ENCODE peak calls at places on chromosome 4, in seven cellular contexts. R is stomach, E is heart left ventricle, K is testis, Y is A549, U is upper lobe of left lung, B is transverse colon. C is an unnamed sample.
A peak's percentile ranks its signal among the peaks of the same experiment; 100 is the strongest.

GRCh38 chr4:134470544-134470943 is 269.0 kb upstream of the PABPC4L start:
- DNase-seq in Y (no peak), E (peak; percentile 8), R (peak; percentile 28), K (peak; percentile 59), B (peak; percentile 22), U (peak; percentile 21), C (no peak)

GRCh38 chr4:76380561-76380960 is 40.4 kb downstream of the CCDC158 start:
- DNase-seq in Y (no peak), U (no peak), R (no peak), E (no peak), K (no peak), B (no peak), C (no peak)

GRCh38 chr4:124940387-124940786 is 227.9 kb upstream of the ANKRD50 start:
- DNase-seq in R (no peak), Y (peak; percentile 42), U (no peak), E (no peak), K (no peak), B (no peak), C (no peak)

GRCh38 chr4:165828928-165829327 is 44.1 kb upstream of the TLL1 start:
- DNase-seq in Y (no peak), U (no peak), B (no peak), K (no peak), R (no peak), E (no peak), C (no peak)

GRCh38 chr4:145520172-145520571 is 38.5 kb downstream of the SMAD1 start:
- DNase-seq in R (no peak), B (no peak), U (no peak), K (no peak), E (no peak), Y (no peak), C (no peak)

GRCh38 chr4:1211951-1212545 is 36.9 kb downstream of the CTBP1 start:
- DNase-seq in Y (no peak), B (no peak), E (no peak), R (no peak), K (no peak), U (no peak), C (no peak)

GRCh38 chr4:129900430-129900953 is 804.5 kb downstream of the C4orf33 start:
- DNase-seq in B (no peak), R (no peak), K (no peak), Y (no peak), U (no peak), E (no peak), C (no peak)

GRCh38 chr4:185086053-185086452 is 57.0 kb upstream of the SLC25A4 start:
- DNase-seq in B (no peak), E (no peak), U (no peak), Y (no peak), K (peak; percentile 54), R (no peak), C (no peak)

GRCh38 chr4:185265942-185266341 is 56.5 kb downstream of the SNX25 start:
- DNase-seq in B (no peak), E (no peak), R (no peak), K (no peak), U (no peak), Y (no peak), C (no peak)

GRCh38 chr4:88897752-88898151 is 159.2 kb downstream of the FAM13A start:
- DNase-seq in Y (no peak), E (no peak), R (no peak), B (no peak), U (no peak), K (no peak), C (no peak)

GRCh38 chr4:86927843-86928395 is 6.9 kb upstream of the AFF1 start:
- DNase-seq in U (no peak), E (no peak), K (no peak), R (no peak), Y (peak; percentile 83), B (peak; percentile 21), C (peak; percentile 74)

GRCh38 chr4:170089743-170090666 is at the start of gene AADAT:
- DNase-seq in E (peak; percentile 75), R (peak; percentile 69), U (peak; percentile 82), K (peak; percentile 86), Y (peak; percentile 81), B (peak; percentile 74), C (peak; percentile 81)

GRCh38 chr4:113382704-113383103 is 333.3 kb downstream of the ANK2 start:
- DNase-seq in B (no peak), Y (no peak), E (no peak), U (no peak), R (no peak), K (no peak), C (no peak)

GRCh38 chr4:188023682-188024081 is 28.1 kb downstream of the ZFP42 start:
- DNase-seq in R (no peak), U (no peak), E (no peak), K (no peak), B (no peak), Y (no peak), C (no peak)

GRCh38 chr4:61201562-61202099 is 1.5 kb downstream of the ADGRL3 start:
- DNase-seq in Y (no peak), U (no peak), E (no peak), K (peak; percentile 19), R (no peak), B (no peak), C (peak; percentile 14)

GRCh38 chr4:20253799-20254409 is 2.2 kb downstream of the SLIT2 start:
- DNase-seq in K (peak; percentile 19), E (peak; percentile 15), U (peak; percentile 21), Y (no peak), R (no peak), B (peak; percentile 12), C (peak; percentile 33)

DNA sequence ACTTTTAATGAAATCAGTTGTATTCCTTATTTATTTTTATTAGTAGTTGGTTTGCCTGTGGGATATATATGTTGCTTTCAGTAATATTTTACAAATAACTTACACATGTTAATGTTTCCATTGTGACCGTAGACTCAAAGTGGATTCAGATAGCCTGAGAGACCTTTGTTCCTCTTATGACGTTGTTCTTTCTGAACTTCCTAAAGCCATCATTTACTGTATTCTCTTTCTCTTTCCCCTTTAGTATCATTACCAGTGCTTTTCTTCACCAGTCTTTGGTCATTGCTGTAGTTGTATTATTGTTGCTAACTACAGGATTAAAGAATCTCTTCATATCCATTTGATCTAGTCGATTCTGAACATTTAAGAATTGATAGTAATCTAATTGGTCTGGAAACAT is 4.3 kb downstream of the STIM2 start:
- DNase-seq in K (no peak), B (no peak), U (no peak), R (no peak), Y (no peak), E (no peak), C (no peak)
- TF ChIP-seq POLR2A in K (no peak), B (no peak), U (no peak), R (no peak), Y (no peak), E (no peak), C (no peak)

GRCh38 chr4:81460115-81460836 is 11.4 kb downstream of the RASGEF1B start:
- DNase-seq in U (no peak), B (no peak), Y (no peak), K (no peak), E (no peak), R (no peak), C (no peak)
- H3K27ac ChIP-seq in U (no peak overlapping the region), B (no peak overlapping the region), Y (no peak overlapping the region), K (no peak overlapping the region), E (no peak overlapping the region), R (no peak overlapping the region), C (no peak overlapping the region)

DNA sequence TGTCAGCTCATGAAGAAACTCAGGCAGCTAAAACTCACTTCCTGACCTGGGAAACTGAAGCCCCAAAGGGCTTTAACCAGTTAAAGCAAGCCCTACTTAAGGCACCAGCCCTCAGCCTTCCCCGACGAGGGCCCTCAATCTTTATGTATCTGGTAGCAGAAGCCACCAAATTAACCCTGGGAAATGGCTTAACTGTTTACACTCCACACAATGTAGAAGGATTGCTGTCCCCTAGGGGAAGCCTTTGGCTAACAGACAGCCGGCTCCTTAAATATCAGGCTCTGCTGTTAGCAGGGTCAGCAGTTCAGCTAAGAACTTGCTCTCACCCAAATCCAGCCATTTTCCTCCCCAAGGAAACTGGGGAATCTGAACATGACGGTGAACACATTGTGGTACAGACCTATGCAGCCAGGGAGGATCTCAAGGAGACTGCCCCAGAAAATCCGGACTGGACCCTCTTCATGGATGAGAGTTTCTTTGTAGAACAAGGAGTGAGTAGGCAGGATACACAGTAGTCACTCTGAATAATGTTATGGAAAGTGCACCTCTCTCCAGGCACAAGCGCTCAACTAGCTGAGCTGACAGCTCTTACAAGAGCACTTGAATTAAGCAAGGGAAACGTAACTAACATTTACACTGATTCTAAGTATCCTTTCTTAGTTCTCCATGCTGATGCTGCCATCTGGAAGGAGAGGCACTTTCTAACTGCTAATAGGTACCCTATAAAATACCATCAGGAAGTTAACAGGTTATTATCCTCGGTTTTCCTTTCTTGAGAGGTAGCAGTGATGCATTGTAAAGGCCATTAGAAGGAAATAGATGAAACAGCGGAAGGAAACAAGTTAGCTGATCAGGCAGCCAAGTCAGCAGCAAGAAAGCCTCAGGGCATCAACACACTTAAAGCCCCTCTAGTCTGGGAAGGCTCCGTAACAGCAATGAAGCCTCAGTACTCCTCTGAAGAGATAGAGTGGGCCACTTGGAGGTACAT is 9.6 kb upstream of the NAF1 start:
- DNase-seq in U (no peak), Y (no peak), K (no peak), R (no peak), B (no peak), E (no peak), C (no peak)
- H3K4me3 ChIP-seq in U (no peak overlapping the region), Y (no peak overlapping the region), K (no peak overlapping the region), R (no peak overlapping the region), B (no peak overlapping the region), E (no peak overlapping the region), C (no peak overlapping the region)

GRCh38 chr4:16897991-16898827 is at the start of gene LDB2:
- DNase-seq in R (peak; percentile 45), Y (no peak), K (peak; percentile 76), B (peak; percentile 30), U (no peak), E (peak; percentile 78), C (peak; percentile 77)
- TF ChIP-seq POLR2A in R (no peak), Y (no peak), K (no peak), B (no peak), U (no peak), E (no peak), C (peak; percentile 20)

C was measured in uterus.